ENCODE peak calls at places on chromosomes 2 and 18, in eight cellular contexts. U is stomach, F is SK-N-SH, B is spleen, V is endothelial cell of umbilical vein, I is prostate gland, W is suprapubic skin, T is K562. S is an unnamed sample.
A peak's percentile ranks its signal among the peaks of the same experiment; 100 is the strongest.

GRCh38 chr18:11785444-11786055 is 65.7 kb upstream of the CHMP1B start:
- DNase-seq in V (no peak), W (no peak), B (no peak), F (no peak), I (no peak), U (no peak), T (no peak), S (no peak)

GRCh38 chr2:238853218-238853617 is 5.3 kb downstream of the TWIST2 start:
- DNase-seq in T (no peak), I (no peak), F (no peak), B (no peak), W (no peak), V (no peak), U (no peak), S (no peak)

GRCh38 chr2:148817210-148817708 is 57.8 kb upstream of the KIF5C start:
- DNase-seq in F (peak; percentile 45), W (no peak), I (no peak), V (no peak), B (no peak), T (no peak), U (no peak), S (no peak)

GRCh38 chr2:184367211-184367610 is 231.1 kb upstream of the ZNF804A start:
- DNase-seq in V (no peak), W (no peak), U (no peak), B (no peak), F (no peak), T (no peak), I (no peak), S (no peak)

GRCh38 chr2:42123426-42123825 is 45.7 kb upstream of the EML4 start:
- DNase-seq in V (no peak), W (no peak), F (peak; percentile 56), U (no peak), I (no peak), B (no peak), T (no peak), S (no peak)

GRCh38 chr2:31962757-31963361 is 47.9 kb downstream of the MEMO1 start:
- DNase-seq in F (no peak), U (no peak), W (no peak), I (no peak), V (no peak), T (no peak), B (no peak), S (no peak)

GRCh38 chr2:69902213-69902922 is 8.6 kb downstream of the SNRNP27 start:
- DNase-seq in T (no peak), B (peak; percentile 88), U (peak; percentile 31), V (no peak), I (no peak), W (no peak), F (no peak), S (no peak)

GRCh38 chr18:58723810-58724602 is 52.7 kb downstream of the MALT1 start:
- DNase-seq in W (no peak), B (no peak), U (no peak), I (peak; percentile 14), T (no peak), V (no peak), F (no peak), S (no peak)

GRCh38 chr2:160911258-160911657 is 249.0 kb upstream of the TANK start:
- DNase-seq in B (no peak), F (no peak), T (no peak), U (no peak), V (peak; percentile 71), W (no peak), I (no peak), S (no peak)

GRCh38 chr2:226985227-226985946 is 149.5 kb downstream of the RHBDD1 start:
- DNase-seq in U (no peak), B (no peak), V (peak; percentile 57), F (peak; percentile 53), T (peak; percentile 25), W (no peak), I (peak; percentile 61), S (peak; percentile 37)

GRCh38 chr2:124975658-124976057 is 950.6 kb downstream of the CNTNAP5 start:
- DNase-seq in B (no peak), U (no peak), T (no peak), V (no peak), I (no peak), F (no peak), W (no peak), S (no peak)

GRCh38 chr2:223941579-223942277 is 3.4 kb downstream of the WDFY1 start:
- DNase-seq in I (no peak), U (no peak), T (no peak), B (no peak), W (no peak), V (peak; percentile 42), F (no peak), S (no peak)

GRCh38 chr2:20421336-20421987 is 25.4 kb upstream of the RHOB start:
- DNase-seq in F (no peak), W (peak; percentile 62), U (no peak), B (no peak), I (no peak), V (no peak), T (no peak), S (no peak)

DNA sequence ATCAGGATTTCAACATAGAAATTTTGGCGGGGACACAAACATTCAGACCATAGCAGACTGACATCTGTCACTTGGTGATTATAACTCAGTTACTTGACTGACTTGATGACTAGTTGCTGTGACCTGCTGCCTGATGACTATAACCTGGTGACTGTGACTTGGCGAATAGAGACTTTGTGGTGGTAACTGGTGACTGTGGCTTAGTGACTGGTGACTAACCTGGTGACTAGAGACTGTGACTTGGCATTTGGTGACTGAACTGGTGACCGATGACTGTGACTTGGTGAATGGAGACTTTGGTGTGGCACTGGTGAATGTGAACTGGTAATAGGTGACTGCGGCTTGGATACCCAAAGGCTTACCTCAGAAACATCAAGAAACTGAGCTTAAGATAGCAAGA is 563.1 kb upstream of the FAM98A start:
- DNase-seq in F (no peak), V (no peak), B (no peak), T (no peak), U (no peak), I (no peak), W (no peak), S (no peak)
- TF ChIP-seq POLR2AphosphoS5 in F (no peak), V (no peak), B (no peak), T (no peak), U (no peak), I (no peak), W (no peak), S (no peak)

GRCh38 chr2:230981704-230982103 is 14.2 kb upstream of the SPATA3 start:
- DNase-seq in W (no peak), F (no peak), T (no peak), U (no peak), B (no peak), I (no peak), V (no peak), S (no peak)

GRCh38 chr2:230985519-230986231 is 10.2 kb upstream of the SPATA3 start:
- DNase-seq in U (no peak), F (no peak), V (no peak), W (no peak), B (no peak), T (no peak), I (no peak), S (no peak)

GRCh38 chr2:230982528-230982927 is 13.4 kb upstream of the SPATA3 start:
- DNase-seq in F (no peak), W (no peak), B (no peak), T (no peak), U (no peak), V (no peak), I (no peak), S (no peak)

GRCh38 chr2:230982126-230982525 is 13.8 kb upstream of the SPATA3 start:
- DNase-seq in W (no peak), V (no peak), I (no peak), T (no peak), B (no peak), U (no peak), F (no peak), S (no peak)

GRCh38 chr2:230983566-230983965 is 12.4 kb upstream of the SPATA3 start:
- DNase-seq in V (no peak), U (no peak), B (no peak), W (no peak), I (no peak), T (no peak), F (no peak), S (no peak)
- TF ChIP-seq CTCF in V (no peak), U (no peak), B (no peak), W (no peak), I (no peak), T (no peak), F (no peak), S (no peak)

GRCh38 chr2:231926761-231927565 is 767 bp upstream of the NPPC start:
- DNase-seq in B (peak; percentile 74), W (peak; percentile 56), I (peak; percentile 23), U (no peak), T (no peak), F (peak; percentile 49), V (no peak), S (no peak)
- H3K4me3 ChIP-seq in B (peak overlapping the region; percentile 45), W (peak overlapping the region; percentile 51), I (peak overlapping the region; percentile 27), U (peak overlapping the region; percentile 56), T (no peak overlapping the region), F (peak overlapping the region; percentile 62), V (peak overlapping the region; percentile 15), S (peak overlapping the region; percentile 49)

DNA sequence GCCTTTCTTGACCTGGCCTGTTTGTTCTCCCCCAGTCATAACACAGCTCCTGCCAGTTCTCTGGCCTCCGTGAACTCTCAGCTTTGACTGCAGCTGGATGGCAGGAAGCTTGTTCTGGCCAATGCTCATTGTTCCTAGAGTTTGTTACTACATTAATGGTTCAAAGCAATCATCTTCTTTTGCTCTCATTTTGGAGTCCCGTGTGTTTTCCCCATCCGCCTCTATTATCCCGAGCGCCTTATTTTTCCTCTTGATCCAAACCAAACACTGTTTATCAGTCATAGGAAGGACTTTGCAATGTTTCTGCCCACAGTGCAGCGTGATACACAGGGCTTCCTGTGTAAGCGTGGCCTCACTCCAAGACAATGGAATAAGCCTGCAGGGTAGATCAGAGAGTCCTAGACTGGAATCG is 184.3 kb upstream of the APCDD1 start:
- DNase-seq in W (no peak), F (no peak), V (peak; percentile 99), U (peak; percentile 68), I (no peak), T (no peak), B (no peak), S (peak; percentile 43)
- TF ChIP-seq POLR2AphosphoS5 in W (no peak), F (no peak), V (peak; percentile 67), U (no peak), I (no peak), T (no peak), B (no peak), S (peak; percentile 20)